ENCODE peak calls at places on chromosome X, in nine cellular contexts. J, V, F, A, R, W, N, T and G are unnamed samples.

GRCh38 chrX:30799327-30799726 is 89.7 kb downstream of the TAB3 start:
- DNase-seq in J (no peak), V (no peak), F (no peak), A (no peak), R (no peak), W (no peak), N (no peak), T (no peak), G (no peak)

GRCh38 chrX:70720721-70721120 is 187.8 kb downstream of the TEX11 start:
- DNase-seq in J (peak), V (no peak), F (no peak), A (no peak), R (no peak), W (no peak), N (no peak), T (no peak), G (no peak)

GRCh38 chrX:31199051-31199769 is 127.4 kb upstream of the FTHL17 start:
- DNase-seq in J (no peak), V (no peak), F (no peak), A (no peak), R (peak), W (no peak), N (no peak), T (peak), G (no peak)

GRCh38 chrX:11626351-11626750 is 39.4 kb downstream of the ARHGAP6 start:
- DNase-seq in J (no peak), V (no peak), F (no peak), A (no peak), R (no peak), W (no peak), N (no peak), T (no peak), G (no peak)

GRCh38 chrX:40058719-40059118 is 39.0 kb downstream of the BCOR start:
- DNase-seq in J (no peak), V (no peak), F (no peak), A (peak), R (no peak), W (no peak), N (no peak), T (no peak), G (no peak)

GRCh38 chrX:99371976-99372595 is 1038.0 kb downstream of the PCDH19 start:
- DNase-seq in J (no peak), V (peak), F (no peak), A (no peak), R (no peak), W (no peak), N (no peak), T (no peak), G (no peak)

GRCh38 chrX:30302957-30303356 is 6.2 kb downstream of the NR0B1 start:
- DNase-seq in J (peak), V (no peak), F (no peak), A (no peak), R (no peak), W (no peak), N (no peak), T (peak), G (no peak)

GRCh38 chrX:72255445-72255844 is 16.6 kb upstream of the ERCC6L start:
- DNase-seq in J (no peak), V (peak), F (no peak), A (peak), R (no peak), W (no peak), N (no peak), T (no peak), G (no peak)

GRCh38 chrX:34656842-34657780 is at the start of gene TMEM47:
- DNase-seq in J (peak), V (peak), F (peak), A (peak), R (peak), W (no peak), N (no peak), T (peak), G (peak)

GRCh38 chrX:119121341-119121740 is 6.3 kb downstream of the KIAA1210 start:
- DNase-seq in J (peak), V (no peak), F (peak), A (no peak), R (peak), W (no peak), N (no peak), T (peak), G (no peak)

GRCh38 chrX:115251458-115252233 is 17.8 kb upstream of the LRCH2 start:
- DNase-seq in J (no peak), V (no peak), F (no peak), A (no peak), R (no peak), W (no peak), N (no peak), T (no peak), G (no peak)

GRCh38 chrX:153490217-153490616 is 4.6 kb upstream of the BGN start:
- DNase-seq in J (peak), V (no peak), F (no peak), A (no peak), R (no peak), W (no peak), N (no peak), T (no peak), G (no peak)

GRCh38 chrX:100673397-100673953 is 29.5 kb downstream of the SRPX2 start:
- DNase-seq in J (peak), V (no peak), F (peak), A (no peak), R (peak), W (no peak), N (no peak), T (peak), G (no peak)

GRCh38 chrX:53039239-53039638 is 9.3 kb upstream of the GPR173 start:
- DNase-seq in J (no peak), V (no peak), F (no peak), A (no peak), R (no peak), W (no peak), N (no peak), T (no peak), G (no peak)

GRCh38 chrX:25206761-25207160 is 191.0 kb upstream of the ARX start:
- DNase-seq in J (peak), V (no peak), F (peak), A (no peak), R (no peak), W (no peak), N (no peak), T (no peak), G (no peak)

GRCh38 chrX:108795240-108795639 is 58.9 kb upstream of the IRS4 start:
- DNase-seq in J (no peak), V (no peak), F (no peak), A (no peak), R (no peak), W (no peak), N (no peak), T (no peak), G (no peak)

GRCh38 chrX:24375732-24376131 is 15.3 kb downstream of the SUPT20HL1 start:
- DNase-seq in J (no peak), V (peak), F (no peak), A (no peak), R (no peak), W (no peak), N (no peak), T (no peak), G (no peak)

GRCh38 chrX:70030242-70030823 is 19.4 kb downstream of the AWAT2 start:
- DNase-seq in J (peak), V (no peak), F (peak), A (no peak), R (peak), W (peak), N (no peak), T (peak), G (peak)

GRCh38 chrX:80486299-80486698 is 66.1 kb downstream of the TENT5D start:
- DNase-seq in J (no peak), V (no peak), F (no peak), A (no peak), R (no peak), W (no peak), N (no peak), T (no peak), G (no peak)

GRCh38 chrX:78315745-78316144 is 11.7 kb downstream of the CYSLTR1 start:
- DNase-seq in J (no peak), V (no peak), F (no peak), A (no peak), R (no peak), W (no peak), N (no peak), T (no peak), G (no peak)

GRCh38 chrX:153653556-153653955 is 6.6 kb downstream of the DUSP9 start:
- DNase-seq in J (no peak), V (no peak), F (no peak), A (no peak), R (no peak), W (no peak), N (no peak), T (no peak), G (no peak)

GRCh38 chrX:31590581-31591113 is 518.8 kb upstream of the FTHL17 start:
- DNase-seq in J (peak), V (no peak), F (peak), A (no peak), R (peak), W (no peak), N (no peak), T (peak), G (no peak)

GRCh38 chrX:50920132-50920531 is 9.6 kb downstream of the BMP15 start:
- DNase-seq in J (peak), V (no peak), F (peak), A (no peak), R (peak), W (no peak), N (no peak), T (peak), G (no peak)

GRCh38 chrX:8043121-8043520 is 115.9 kb upstream of the PNPLA4 start:
- DNase-seq in J (peak), V (no peak), F (no peak), A (no peak), R (no peak), W (no peak), N (no peak), T (no peak), G (no peak)

GRCh38 chrX:123339201-123339905 is 155.3 kb downstream of the GRIA3 start:
- DNase-seq in J (peak), V (no peak), F (no peak), A (no peak), R (peak), W (no peak), N (no peak), T (peak), G (no peak)

GRCh38 chrX:11239230-11239629 is 54.0 kb upstream of the AMELX start:
- DNase-seq in J (peak), V (no peak), F (peak), A (no peak), R (peak), W (no peak), N (peak), T (peak), G (no peak)

GRCh38 chrX:1537031-1537715 is at the start of gene P2RY8:
- DNase-seq in J (peak), V (no peak), F (no peak), A (peak), R (peak), W (peak), N (peak), T (peak), G (no peak)

GRCh38 chrX:132488092-132488749 is 617 bp downstream of the MBNL3 start:
- DNase-seq in J (peak), V (no peak), F (peak), A (no peak), R (peak), W (peak), N (no peak), T (peak), G (no peak)

GRCh38 chrX:100376581-100376980 is 33.5 kb downstream of the PCDH19 start:
- DNase-seq in J (peak), V (no peak), F (peak), A (no peak), R (peak), W (no peak), N (no peak), T (peak), G (no peak)

GRCh38 chrX:135890087-135890585 is 3.1 kb downstream of the CT45A10 start:
- DNase-seq in J (no peak), V (no peak), F (no peak), A (no peak), R (no peak), W (no peak), N (no peak), T (no peak), G (no peak)

GRCh38 chrX:40420899-40421729 is 159.7 kb upstream of the ATP6AP2 start:
- DNase-seq in J (no peak), V (no peak), F (no peak), A (no peak), R (peak), W (no peak), N (no peak), T (no peak), G (no peak)

GRCh38 chrX:102835504-102836146 is 101.4 kb upstream of the RAB40AL start:
- DNase-seq in J (peak), V (no peak), F (peak), A (no peak), R (peak), W (no peak), N (no peak), T (peak), G (no peak)

GRCh38 chrX:964831-965416 is 247.5 kb downstream of the CRLF2 start:
- DNase-seq in J (no peak), V (no peak), F (no peak), A (no peak), R (no peak), W (no peak), N (no peak), T (no peak), G (no peak)

GRCh38 chrX:150857453-150857852 is 41.0 kb downstream of the CD99L2 start:
- DNase-seq in J (no peak), V (no peak), F (no peak), A (no peak), R (no peak), W (no peak), N (no peak), T (no peak), G (no peak)

GRCh38 chrX:150856785-150857184 is 41.7 kb downstream of the CD99L2 start:
- DNase-seq in J (no peak), V (no peak), F (no peak), A (no peak), R (no peak), W (no peak), N (no peak), T (no peak), G (no peak)

GRCh38 chrX:150856101-150856500 is 42.4 kb downstream of the CD99L2 start:
- DNase-seq in J (peak), V (no peak), F (peak), A (no peak), R (peak), W (no peak), N (no peak), T (no peak), G (no peak)

GRCh38 chrX:150849996-150850720 is 48.3 kb downstream of the CD99L2 start:
- DNase-seq in J (peak), V (no peak), F (no peak), A (no peak), R (no peak), W (no peak), N (no peak), T (no peak), G (no peak)

GRCh38 chrX:150854856-150855255 is 43.6 kb downstream of the CD99L2 start:
- DNase-seq in J (peak), V (no peak), F (no peak), A (no peak), R (no peak), W (no peak), N (no peak), T (no peak), G (no peak)
- TF ChIP-seq CTCF in J (no peak), V (no peak), F (no peak), A (no peak), R (no peak), W (no peak), N (no peak), T (no peak), G (no peak)

GRCh38 chrX:47217121-47217851 is 1.2 kb upstream of the CDK16 start:
- DNase-seq in J (peak), V (peak), F (peak), A (peak), R (peak), W (no peak), N (no peak), T (peak), G (peak)
- TF ChIP-seq CTCF in J (no peak), V (no peak), F (no peak), A (no peak), R (no peak), W (no peak), N (no peak), T (no peak), G (no peak)

GRCh38 chrX:150150081-150150779 is 211.9 kb upstream of the EOLA2 start:
- DNase-seq in J (no peak), V (no peak), F (no peak), A (no peak), R (no peak), W (no peak), N (no peak), T (no peak), G (no peak)

GRCh38 chrX:150150780-150151125 is 212.4 kb upstream of the MAMLD1 start:
- DNase-seq in J (no peak), V (no peak), F (no peak), A (no peak), R (no peak), W (no peak), N (no peak), T (no peak), G (no peak)

GRCh38 chrX:150143721-150144440 is 205.6 kb upstream of the EOLA2 start:
- DNase-seq in J (no peak), V (no peak), F (no peak), A (no peak), R (no peak), W (no peak), N (no peak), T (no peak), G (no peak)

GRCh38 chrX:150148749-150149672 is 210.7 kb upstream of the EOLA2 start:
- DNase-seq in J (no peak), V (no peak), F (peak), A (no peak), R (peak), W (no peak), N (no peak), T (no peak), G (no peak)

GRCh38 chrX:150146271-150146888 is 208.1 kb upstream of the EOLA2 start:
- DNase-seq in J (peak), V (no peak), F (no peak), A (no peak), R (no peak), W (no peak), N (no peak), T (no peak), G (no peak)
- TF ChIP-seq CTCF in J (no peak), V (no peak), F (no peak), A (no peak), R (no peak), W (no peak), N (no peak), T (no peak), G (no peak)

DNA sequence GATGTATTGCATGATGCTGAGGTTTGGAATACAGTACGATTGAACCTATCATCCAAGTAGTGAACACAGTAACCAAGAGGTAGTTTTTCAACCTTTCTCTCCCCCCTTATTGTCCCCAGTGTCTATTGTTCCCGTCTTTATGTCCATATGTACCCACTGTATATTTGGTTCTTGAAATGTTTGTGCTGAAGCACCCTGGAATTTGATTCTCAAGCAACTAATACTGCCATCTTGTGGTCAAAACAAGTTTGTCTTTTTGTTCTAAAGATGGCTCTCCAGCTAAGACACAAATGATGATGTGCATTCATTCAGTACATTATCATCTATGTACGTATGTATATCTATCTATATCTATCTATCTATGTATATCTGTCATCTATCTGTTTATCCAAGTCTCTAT is 33.5 kb upstream of the DCX start:
- DNase-seq in J (peak), V (no peak), F (peak), A (no peak), R (peak), W (no peak), N (no peak), T (peak), G (no peak)
- TF ChIP-seq CTCF in J (peak), V (peak), F (peak), A (peak), R (peak), W (peak), N (peak), T (peak), G (peak)

GRCh38 chrX:149865390-149865789 is 15.6 kb upstream of the MAGEA8 start:
- DNase-seq in J (no peak), V (no peak), F (no peak), A (no peak), R (no peak), W (no peak), N (no peak), T (no peak), G (no peak)
- TF ChIP-seq CTCF in J (no peak), V (no peak), F (no peak), A (no peak), R (no peak), W (no peak), N (no peak), T (no peak), G (no peak)

GRCh38 chrX:120839506-120839905 is 36.2 kb downstream of the CT47B1 start:
- DNase-seq in J (peak), V (no peak), F (no peak), A (no peak), R (peak), W (no peak), N (no peak), T (peak), G (no peak)
- TF ChIP-seq CTCF in J (no peak), V (no peak), F (no peak), A (no peak), R (no peak), W (no peak), N (no peak), T (no peak), G (no peak)

DNA sequence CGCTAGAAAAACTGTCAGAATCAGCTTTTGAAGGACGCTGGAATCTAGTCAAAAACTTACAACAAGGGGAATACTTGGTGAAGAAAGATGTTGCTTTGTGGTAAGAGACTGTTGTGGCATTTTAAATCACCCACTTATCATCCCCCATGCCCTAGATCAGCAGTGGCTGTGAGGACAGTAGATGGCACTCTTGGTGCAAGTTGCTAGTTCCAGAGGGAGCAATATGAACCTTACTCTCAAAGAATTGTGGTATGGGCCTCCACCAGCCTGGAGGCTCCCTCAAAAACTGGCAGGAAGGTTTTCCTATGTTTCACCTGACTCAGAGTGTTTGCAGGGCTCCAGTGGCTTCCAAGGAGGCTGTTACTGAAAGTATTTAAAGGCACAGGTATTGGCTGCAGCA is 37.7 kb upstream of the SLC16A2 start:
- DNase-seq in J (peak), V (no peak), F (peak), A (no peak), R (peak), W (no peak), N (no peak), T (peak), G (peak)
- TF ChIP-seq CTCF in J (peak), V (peak), F (peak), A (peak), R (peak), W (no peak), N (peak), T (peak), G (peak)

DNA sequence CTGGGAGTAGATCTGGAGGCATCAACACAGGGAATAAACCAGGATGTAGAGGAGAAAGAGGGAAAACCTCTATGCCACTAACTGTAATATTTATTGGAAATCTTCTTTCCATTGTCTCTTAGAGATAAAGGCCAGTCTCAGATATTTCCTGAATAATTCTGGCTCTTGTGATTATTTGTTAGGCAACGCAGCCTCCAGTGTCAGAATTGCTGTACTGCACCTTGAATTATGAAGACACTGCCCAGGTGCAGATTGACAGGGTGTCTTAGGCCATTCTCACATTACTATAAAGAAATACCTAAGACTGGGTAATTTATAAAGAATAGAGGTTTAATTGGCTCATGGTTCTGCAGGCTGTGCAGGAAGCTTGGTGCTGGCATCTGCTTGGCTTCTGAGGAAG is 100.7 kb upstream of the ZDHHC15 start:
- DNase-seq in J (peak), V (no peak), F (no peak), A (no peak), R (no peak), W (no peak), N (no peak), T (no peak), G (peak)
- TF ChIP-seq CTCF in J (no peak), V (no peak), F (no peak), A (no peak), R (no peak), W (no peak), N (peak), T (peak), G (peak)

GRCh38 chrX:65196758-65197371 is 220.6 kb upstream of the ZC4H2 start:
- DNase-seq in J (peak), V (peak), F (no peak), A (peak), R (no peak), W (no peak), N (no peak), T (no peak), G (peak)
- TF ChIP-seq CTCF in J (peak), V (peak), F (no peak), A (no peak), R (no peak), W (no peak), N (no peak), T (no peak), G (peak)